ENCODE peak calls at places on chromosomes 4 and X, in six cellular contexts. One of them, this sample, is unnamed.

GRCh38 chr4:56892686-56893085 is 15.0 kb upstream of the REST start:
- DNase-seq in NCI-H345: no peak
- DNase-seq in iris pigment epithelial cell: no peak
- DNase-seq in NCI-H774: no peak
- DNase-seq in NCI-H146: no peak
- DNase-seq in kidney tubule cell: no peak
- DNase-seq in this sample: no peak

GRCh38 chrX:47523297-47523696 is 37.7 kb upstream of the ARAF start:
- DNase-seq in NCI-H345: peak
- DNase-seq in iris pigment epithelial cell: peak
- DNase-seq in NCI-H774: peak
- DNase-seq in NCI-H146: peak
- DNase-seq in kidney tubule cell: peak
- DNase-seq in this sample: peak

GRCh38 chr4:150577786-150578185 is 4.2 kb upstream of the MAB21L2 start:
- DNase-seq in NCI-H345: no peak
- DNase-seq in iris pigment epithelial cell: no peak
- DNase-seq in NCI-H774: no peak
- DNase-seq in NCI-H146: no peak
- DNase-seq in kidney tubule cell: no peak
- DNase-seq in this sample: no peak

GRCh38 chrX:100098660-100099375 is 311.3 kb downstream of the PCDH19 start:
- DNase-seq in NCI-H345: no peak
- DNase-seq in iris pigment epithelial cell: peak
- DNase-seq in NCI-H774: no peak
- DNase-seq in NCI-H146: no peak
- DNase-seq in kidney tubule cell: peak
- DNase-seq in this sample: no peak

GRCh38 chr4:186266699-186267467 is 894 bp downstream of the F11 start:
- DNase-seq in NCI-H345: no peak
- DNase-seq in iris pigment epithelial cell: peak
- DNase-seq in NCI-H774: no peak
- DNase-seq in NCI-H146: no peak
- DNase-seq in kidney tubule cell: peak
- DNase-seq in this sample: no peak

GRCh38 chrX:74353984-74354383 is 50.0 kb downstream of the ZCCHC13 start:
- DNase-seq in NCI-H345: no peak
- DNase-seq in iris pigment epithelial cell: no peak
- DNase-seq in NCI-H774: no peak
- DNase-seq in NCI-H146: no peak
- DNase-seq in kidney tubule cell: no peak
- DNase-seq in this sample: no peak

GRCh38 chr4:110778526-110778925 is 155.6 kb upstream of the PITX2 start:
- DNase-seq in NCI-H345: no peak
- DNase-seq in iris pigment epithelial cell: peak
- DNase-seq in NCI-H774: no peak
- DNase-seq in NCI-H146: no peak
- DNase-seq in kidney tubule cell: no peak
- DNase-seq in this sample: no peak

GRCh38 chrX:20527458-20528099 is 260.9 kb upstream of the RPS6KA3 start:
- DNase-seq in NCI-H345: peak
- DNase-seq in iris pigment epithelial cell: no peak
- DNase-seq in NCI-H774: peak
- DNase-seq in NCI-H146: peak
- DNase-seq in kidney tubule cell: peak
- DNase-seq in this sample: peak

GRCh38 chr4:19583827-19584569 is 667.7 kb upstream of the SLIT2 start:
- DNase-seq in NCI-H345: no peak
- DNase-seq in iris pigment epithelial cell: peak
- DNase-seq in NCI-H774: no peak
- DNase-seq in NCI-H146: no peak
- DNase-seq in kidney tubule cell: peak
- DNase-seq in this sample: no peak

GRCh38 chr4:17098946-17099345 is 200.5 kb upstream of the LDB2 start:
- DNase-seq in NCI-H345: no peak
- DNase-seq in iris pigment epithelial cell: no peak
- DNase-seq in NCI-H774: no peak
- DNase-seq in NCI-H146: no peak
- DNase-seq in kidney tubule cell: no peak
- DNase-seq in this sample: no peak

GRCh38 chr4:101419324-101420135 is 72.2 kb upstream of the PPP3CA start:
- DNase-seq in NCI-H345: peak
- DNase-seq in iris pigment epithelial cell: peak
- DNase-seq in NCI-H774: peak
- DNase-seq in NCI-H146: peak
- DNase-seq in kidney tubule cell: no peak
- DNase-seq in this sample: peak

This sample was measured in NCI-H748 treated with DMSO at 0.1 percent for 48 hours.